ENCODE peak calls at places on chromosomes 13 and 19, in four cellular contexts. T is activated naive CD4-positive, alpha-beta T cell treated with anti-CD3 and anti-CD28 coated beads for 36 hours; Y is HEK293T; N is kidney epithelial cell. P is an unnamed sample.
A peak's percentile ranks its signal among the peaks of the same experiment; 100 is the strongest.

GRCh38 chr19:18286973-18287635 is 5.7 kb upstream of the JUND start:
- DNase-seq in T (no peak), Y (no peak), N (no peak), P (no peak)

GRCh38 chr19:34365463-34366401 is 736 bp downstream of the GPI start:
- DNase-seq in T (peak; percentile 39), Y (peak; percentile 29), N (no peak), P (peak; percentile 42)

GRCh38 chr19:5515737-5516136 is 52.0 kb downstream of the TINCR start:
- DNase-seq in T (no peak), Y (no peak), N (no peak), P (no peak)

GRCh38 chr13:81760316-81760715 is 1419.4 kb upstream of the SPRY2 start:
- DNase-seq in T (no peak), Y (no peak), N (no peak), P (no peak)

GRCh38 chr19:33547676-33548075 is 26.1 kb upstream of the PEPD start:
- DNase-seq in T (no peak), Y (no peak), N (no peak), P (no peak)

GRCh38 chr19:29588095-29588494 is 18.0 kb upstream of the POP4 start:
- DNase-seq in T (no peak), Y (no peak), N (no peak), P (no peak)

GRCh38 chr19:51593969-51594773 is 23.1 kb downstream of the ZNF175 start:
- DNase-seq in T (peak; percentile 97), Y (peak; percentile 97), N (peak; percentile 85), P (peak; percentile 98)

GRCh38 chr13:44207476-44207875 is 166.1 kb upstream of the SERP2 start:
- DNase-seq in T (no peak), Y (no peak), N (no peak), P (no peak)

GRCh38 chr19:4518345-4519171 is at the start of gene PLIN4:
- DNase-seq in T (no peak), Y (no peak), N (no peak), P (no peak)

GRCh38 chr19:1525343-1525742 is 1.5 kb downstream of the PLK5 start:
- DNase-seq in T (no peak), Y (no peak), N (no peak), P (no peak)

GRCh38 chr19:13079542-13079986 is 23.1 kb downstream of the LYL1 start:
- DNase-seq in T (no peak), Y (no peak), N (no peak), P (peak; percentile 64)

GRCh38 chr13:31803327-31803726 is 64.0 kb downstream of the RXFP2 start:
- DNase-seq in T (no peak), Y (no peak), N (no peak), P (no peak)

GRCh38 chr19:10505583-10506229 is 2.5 kb upstream of the KEAP1 start:
- DNase-seq in T (peak; percentile 92), Y (peak; percentile 76), N (no peak), P (peak; percentile 70)

GRCh38 chr13:71611292-71611691 is 255.7 kb downstream of the DACH1 start:
- DNase-seq in T (no peak), Y (no peak), N (no peak), P (no peak)

GRCh38 chr19:14536926-14537692 is 7.7 kb downstream of the TECR start:
- DNase-seq in T (peak; percentile 75), Y (peak; percentile 84), N (no peak), P (peak; percentile 57)

GRCh38 chr13:57627663-57628062 is 3.9 kb upstream of the PCDH17 start:
- DNase-seq in T (no peak), Y (peak; percentile 7), N (no peak), P (no peak)

GRCh38 chr19:53102186-53102585 is 1.0 kb downstream of the ZNF160 start:
- DNase-seq in T (no peak), Y (no peak), N (no peak), P (peak; percentile 13)

GRCh38 chr19:45050036-45050435 is 11.2 kb downstream of the CLASRP start:
- DNase-seq in T (no peak), Y (no peak), N (no peak), P (no peak)

GRCh38 chr19:11155373-11156120 is at the start of gene SPC24:
- DNase-seq in T (peak; percentile 97), Y (peak; percentile 100), N (peak; percentile 91), P (peak; percentile 98)

P was measured in BE2C.